ENCODE peak calls at places on chromosome 19, in six cellular contexts. One of them, this sample, is unnamed.
A peak's percentile ranks its signal among the peaks of the same experiment; 100 is the strongest.

GRCh38 chr19:44757057-44757734 is 8.7 kb downstream of the BCL3 start:
- DNase-seq in hepatocyte: no peak
- DNase-seq in choroid plexus epithelial cell: peak; percentile 87
- DNase-seq in A549: no peak
- DNase-seq in WTC11: peak; percentile 36
- DNase-seq in tibial artery: peak; percentile 94
- DNase-seq in this sample: no peak

GRCh38 chr19:27742041-27742440 is 1470.9 kb downstream of the UQCRFS1 start:
- DNase-seq in hepatocyte: no peak
- DNase-seq in choroid plexus epithelial cell: no peak
- DNase-seq in A549: no peak
- DNase-seq in WTC11: no peak
- DNase-seq in tibial artery: no peak
- DNase-seq in this sample: no peak

GRCh38 chr19:48364564-48365363 is 597 bp downstream of the SYNGR4 start:
- DNase-seq in hepatocyte: no peak
- DNase-seq in choroid plexus epithelial cell: no peak
- DNase-seq in A549: no peak
- DNase-seq in WTC11: no peak
- DNase-seq in tibial artery: no peak
- DNase-seq in this sample: no peak

GRCh38 chr19:44401108-44401786 is at the start of gene ZNF285:
- DNase-seq in hepatocyte: peak; percentile 97
- DNase-seq in choroid plexus epithelial cell: peak; percentile 96
- DNase-seq in A549: peak; percentile 99
- DNase-seq in WTC11: peak; percentile 93
- DNase-seq in tibial artery: peak; percentile 94
- DNase-seq in this sample: peak; percentile 92

GRCh38 chr19:16608290-16608704 is 19.7 kb downstream of the MED26 start:
- DNase-seq in hepatocyte: peak; percentile 56
- DNase-seq in choroid plexus epithelial cell: peak; percentile 90
- DNase-seq in A549: no peak
- DNase-seq in WTC11: no peak
- DNase-seq in tibial artery: no peak
- DNase-seq in this sample: peak; percentile 27

GRCh38 chr19:41995959-41996797 is 2.1 kb upstream of the ATP1A3 start:
- DNase-seq in hepatocyte: no peak
- DNase-seq in choroid plexus epithelial cell: no peak
- DNase-seq in A549: peak; percentile 72
- DNase-seq in WTC11: peak; percentile 74
- DNase-seq in tibial artery: no peak
- DNase-seq in this sample: no peak

GRCh38 chr19:34838753-34839431 is 65.9 kb upstream of the ZNF599 start:
- DNase-seq in hepatocyte: peak; percentile 71
- DNase-seq in choroid plexus epithelial cell: peak; percentile 28
- DNase-seq in A549: no peak
- DNase-seq in WTC11: peak; percentile 89
- DNase-seq in tibial artery: no peak
- DNase-seq in this sample: no peak

GRCh38 chr19:17263712-17264640 is 569 bp downstream of the USHBP1 start:
- DNase-seq in hepatocyte: no peak
- DNase-seq in choroid plexus epithelial cell: no peak
- DNase-seq in A549: no peak
- DNase-seq in WTC11: no peak
- DNase-seq in tibial artery: no peak
- DNase-seq in this sample: no peak

GRCh38 chr19:46953955-46954501 is 65.6 kb upstream of the NPAS1 start:
- DNase-seq in hepatocyte: no peak
- DNase-seq in choroid plexus epithelial cell: no peak
- DNase-seq in A549: no peak
- DNase-seq in WTC11: no peak
- DNase-seq in tibial artery: no peak
- DNase-seq in this sample: no peak

GRCh38 chr19:35074426-35075201 is 33.1 kb downstream of the HPN start:
- DNase-seq in hepatocyte: no peak
- DNase-seq in choroid plexus epithelial cell: no peak
- DNase-seq in A549: no peak
- DNase-seq in WTC11: no peak
- DNase-seq in tibial artery: no peak
- DNase-seq in this sample: no peak

GRCh38 chr19:13983213-13983889 is 22.8 kb downstream of the RFX1 start:
- DNase-seq in hepatocyte: no peak
- DNase-seq in choroid plexus epithelial cell: no peak
- DNase-seq in A549: no peak
- DNase-seq in WTC11: no peak
- DNase-seq in tibial artery: no peak
- DNase-seq in this sample: no peak

GRCh38 chr19:50777830-50778303 is 7.6 kb downstream of the GPR32 start:
- DNase-seq in hepatocyte: no peak
- DNase-seq in choroid plexus epithelial cell: peak; percentile 21
- DNase-seq in A549: no peak
- DNase-seq in WTC11: peak; percentile 71
- DNase-seq in tibial artery: no peak
- DNase-seq in this sample: no peak

GRCh38 chr19:3094638-3095374 is 644 bp downstream of the GNA11 start:
- DNase-seq in hepatocyte: peak; percentile 52
- DNase-seq in choroid plexus epithelial cell: peak; percentile 39
- DNase-seq in A549: no peak
- DNase-seq in WTC11: no peak
- DNase-seq in tibial artery: no peak
- DNase-seq in this sample: no peak

GRCh38 chr19:23792784-23793183 is 34.1 kb upstream of the ZNF681 start:
- DNase-seq in hepatocyte: no peak
- DNase-seq in choroid plexus epithelial cell: no peak
- DNase-seq in A549: no peak
- DNase-seq in WTC11: no peak
- DNase-seq in tibial artery: no peak
- DNase-seq in this sample: no peak

GRCh38 chr19:53982611-53983010 is 8.8 kb upstream of the CACNG6 start:
- DNase-seq in hepatocyte: peak; percentile 67
- DNase-seq in choroid plexus epithelial cell: no peak
- DNase-seq in A549: peak; percentile 64
- DNase-seq in WTC11: peak; percentile 62
- DNase-seq in tibial artery: no peak
- DNase-seq in this sample: no peak

GRCh38 chr19:7682175-7682855 is 1.7 kb downstream of the TRAPPC5 start:
- DNase-seq in hepatocyte: no peak
- DNase-seq in choroid plexus epithelial cell: no peak
- DNase-seq in A549: no peak
- DNase-seq in WTC11: peak; percentile 61
- DNase-seq in tibial artery: no peak
- DNase-seq in this sample: no peak
- TF ChIP-seq CTCF in hepatocyte: no peak
- TF ChIP-seq CTCF in choroid plexus epithelial cell: no peak
- TF ChIP-seq CTCF in A549: no peak
- TF ChIP-seq CTCF in WTC11: no peak
- TF ChIP-seq CTCF in tibial artery: no peak
- TF ChIP-seq CTCF in this sample: no peak

GRCh38 chr19:49580264-49581006 is at the start of gene NOSIP:
- DNase-seq in hepatocyte: peak; percentile 98
- DNase-seq in choroid plexus epithelial cell: peak; percentile 98
- DNase-seq in A549: peak; percentile 94
- DNase-seq in WTC11: peak; percentile 96
- DNase-seq in tibial artery: peak; percentile 97
- DNase-seq in this sample: peak; percentile 87
- TF ChIP-seq CTCF in hepatocyte: no peak
- TF ChIP-seq CTCF in choroid plexus epithelial cell: no peak
- TF ChIP-seq CTCF in A549: no peak
- TF ChIP-seq CTCF in WTC11: no peak
- TF ChIP-seq CTCF in tibial artery: no peak
- TF ChIP-seq CTCF in this sample: no peak

DNA sequence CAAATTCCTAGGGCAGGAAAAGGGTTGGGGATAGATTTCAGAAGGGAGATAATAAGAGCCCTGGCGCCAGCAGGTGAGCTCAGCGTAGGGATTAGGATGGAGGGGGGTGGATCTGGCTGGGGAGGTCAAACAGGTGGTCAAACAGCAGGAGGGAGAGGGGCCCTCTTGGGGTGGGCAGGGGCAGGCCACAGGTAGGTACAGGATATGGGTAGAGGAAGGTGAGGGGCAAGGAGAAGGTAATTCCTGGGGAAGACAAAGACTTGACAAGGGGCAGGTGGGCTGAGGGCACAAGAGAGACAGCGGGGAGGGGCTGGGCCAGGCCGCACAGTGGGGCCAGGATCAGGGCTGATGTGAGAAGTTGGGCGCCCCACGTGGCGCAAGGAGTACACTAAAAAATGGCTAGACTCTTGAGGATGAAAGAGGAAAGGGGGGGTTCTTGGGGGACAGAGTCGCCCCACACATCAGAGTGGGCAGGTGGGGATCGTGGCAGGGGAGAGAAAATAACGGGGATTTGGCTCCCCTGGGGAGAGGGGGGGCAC is 713 bp downstream of the KRI1 start:
- DNase-seq in hepatocyte: peak; percentile 67
- DNase-seq in choroid plexus epithelial cell: peak; percentile 44
- DNase-seq in A549: peak; percentile 67
- DNase-seq in WTC11: peak; percentile 63
- DNase-seq in tibial artery: peak; percentile 76
- DNase-seq in this sample: peak; percentile 66
- TF ChIP-seq CTCF in hepatocyte: peak; percentile 30
- TF ChIP-seq CTCF in choroid plexus epithelial cell: peak; percentile 44
- TF ChIP-seq CTCF in A549: no peak
- TF ChIP-seq CTCF in WTC11: no peak
- TF ChIP-seq CTCF in tibial artery: peak; percentile 8
- TF ChIP-seq CTCF in this sample: peak; percentile 61

DNA sequence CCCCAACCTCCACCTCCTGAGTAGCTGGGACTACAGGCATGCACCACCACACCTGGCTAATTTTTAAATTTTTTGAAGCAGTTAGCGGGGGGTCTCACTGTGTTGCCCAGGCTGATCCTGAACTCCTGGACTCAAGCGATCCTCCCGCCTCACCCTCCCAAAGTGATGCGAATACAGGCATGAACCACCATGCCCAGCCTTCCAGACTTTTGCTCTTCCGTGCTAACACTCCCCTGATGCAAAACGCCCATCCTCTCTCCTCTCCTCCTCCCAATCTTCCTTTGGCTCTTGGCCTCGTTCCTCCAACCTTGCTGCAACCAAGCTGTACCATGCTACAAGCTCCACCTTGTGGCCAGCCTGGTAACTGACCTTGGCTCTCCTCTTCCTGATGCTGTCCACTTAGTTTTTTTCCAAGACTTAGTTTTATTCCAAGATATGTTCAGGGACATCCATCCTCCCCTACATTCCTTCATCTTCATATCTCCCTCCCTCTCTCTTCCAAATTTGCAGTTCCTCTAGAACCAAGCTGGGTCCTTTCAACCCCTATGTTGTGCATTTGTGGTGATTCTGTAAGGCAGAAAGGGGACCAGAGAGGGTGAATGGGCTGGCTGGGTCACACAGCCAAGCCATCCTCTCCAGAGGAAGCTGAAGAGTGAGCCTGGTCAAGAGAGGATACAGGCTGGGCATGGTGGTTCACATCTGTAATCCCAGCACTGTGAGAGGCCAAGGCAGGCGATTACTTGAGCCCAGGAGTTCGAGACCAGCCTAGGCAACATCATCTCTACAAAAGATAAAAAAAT is 32.8 kb downstream of the TINCR start:
- DNase-seq in hepatocyte: no peak
- DNase-seq in choroid plexus epithelial cell: peak; percentile 12
- DNase-seq in A549: no peak
- DNase-seq in WTC11: peak; percentile 74
- DNase-seq in tibial artery: no peak
- DNase-seq in this sample: no peak
- TF ChIP-seq CTCF in hepatocyte: peak; percentile 36
- TF ChIP-seq CTCF in choroid plexus epithelial cell: peak; percentile 67
- TF ChIP-seq CTCF in A549: peak; percentile 13
- TF ChIP-seq CTCF in WTC11: peak; percentile 62
- TF ChIP-seq CTCF in tibial artery: no peak
- TF ChIP-seq CTCF in this sample: peak; percentile 21

GRCh38 chr19:55041244-55041626 is 3.2 kb upstream of the GP6 start:
- DNase-seq in hepatocyte: no peak
- DNase-seq in choroid plexus epithelial cell: no peak
- DNase-seq in A549: no peak
- DNase-seq in WTC11: no peak
- DNase-seq in tibial artery: no peak
- DNase-seq in this sample: no peak

GRCh38 chr19:55031178-55031577 is 6.9 kb downstream of the GP6 start:
- DNase-seq in hepatocyte: no peak
- DNase-seq in choroid plexus epithelial cell: no peak
- DNase-seq in A549: no peak
- DNase-seq in WTC11: no peak
- DNase-seq in tibial artery: no peak
- DNase-seq in this sample: no peak

GRCh38 chr19:55032170-55032569 is 5.9 kb downstream of the GP6 start:
- DNase-seq in hepatocyte: no peak
- DNase-seq in choroid plexus epithelial cell: no peak
- DNase-seq in A549: no peak
- DNase-seq in WTC11: no peak
- DNase-seq in tibial artery: no peak
- DNase-seq in this sample: no peak

GRCh38 chr19:55034751-55035150 is 3.3 kb downstream of the GP6 start:
- DNase-seq in hepatocyte: no peak
- DNase-seq in choroid plexus epithelial cell: no peak
- DNase-seq in A549: no peak
- DNase-seq in WTC11: no peak
- DNase-seq in tibial artery: no peak
- DNase-seq in this sample: no peak

DNA sequence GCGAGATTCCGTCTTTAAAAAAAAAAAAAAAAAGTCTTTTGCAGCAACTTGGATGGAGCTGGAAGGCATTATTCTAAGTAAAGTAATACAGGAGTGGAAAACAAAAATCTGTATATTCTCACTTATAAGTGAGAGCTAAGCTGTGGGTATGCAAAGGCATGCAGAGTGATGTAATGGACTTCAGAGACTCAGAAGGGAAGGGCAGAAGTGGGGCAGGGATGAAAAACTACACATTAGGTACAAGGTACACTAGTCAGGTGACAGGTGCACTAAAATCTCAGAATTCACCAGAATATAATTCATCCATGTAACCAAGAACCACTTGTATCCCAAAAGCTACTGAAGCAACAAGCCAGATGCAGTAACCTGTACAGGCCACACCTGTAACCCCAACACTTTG is 2.0 kb downstream of the GP6 start:
- DNase-seq in hepatocyte: no peak
- DNase-seq in choroid plexus epithelial cell: no peak
- DNase-seq in A549: no peak
- DNase-seq in WTC11: no peak
- DNase-seq in tibial artery: no peak
- DNase-seq in this sample: no peak
- TF ChIP-seq CTCF in hepatocyte: no peak
- TF ChIP-seq CTCF in choroid plexus epithelial cell: no peak
- TF ChIP-seq CTCF in A549: no peak
- TF ChIP-seq CTCF in WTC11: no peak
- TF ChIP-seq CTCF in tibial artery: no peak
- TF ChIP-seq CTCF in this sample: no peak